ENCODE peak calls at places on chromosomes 2 and 18, in six cellular contexts. Q is K562, K is HepG2, J is A549, M is endothelial cell of umbilical vein, S is GM12878. I is an unnamed sample.

GRCh38 chr2:2318949-2319348 is 12.1 kb downstream of the MYT1L start:
- DNase-seq in Q (no peak), K (no peak), J (no peak), M (no peak), S (no peak), I (no peak)

GRCh38 chr2:27362678-27363420 is 6.3 kb upstream of the GTF3C2 start:
- DNase-seq in Q (no peak), K (no peak), J (no peak), M (no peak), S (no peak), I (no peak)

GRCh38 chr2:96824079-96824870 is 8.2 kb downstream of the CNNM3 start:
- DNase-seq in Q (no peak), K (peak), J (no peak), M (no peak), S (no peak), I (no peak)

GRCh38 chr2:185811580-185811979 is 73.0 kb downstream of the FSIP2 start:
- DNase-seq in Q (no peak), K (peak), J (no peak), M (no peak), S (no peak), I (no peak)

GRCh38 chr2:180753809-180754761 is 226.3 kb upstream of the UBE2E3 start:
- DNase-seq in Q (no peak), K (no peak), J (no peak), M (peak), S (no peak), I (peak)

GRCh38 chr2:218877331-218877730 is 3.3 kb upstream of the WNT10A start:
- DNase-seq in Q (no peak), K (no peak), J (no peak), M (no peak), S (no peak), I (no peak)

GRCh38 chr2:238169708-238170251 is 11.0 kb downstream of the ERFE start:
- DNase-seq in Q (no peak), K (no peak), J (peak), M (peak), S (no peak), I (peak)

GRCh38 chr2:150977296-150977695 is 284.4 kb downstream of the RBM43 start:
- DNase-seq in Q (no peak), K (no peak), J (no peak), M (no peak), S (no peak), I (no peak)

GRCh38 chr2:235230809-235231601 is 262.8 kb upstream of the AGAP1 start:
- DNase-seq in Q (no peak), K (no peak), J (no peak), M (peak), S (no peak), I (no peak)

GRCh38 chr2:218645126-218645525 is 14.3 kb downstream of the ZNF142 start:
- DNase-seq in Q (no peak), K (no peak), J (no peak), M (peak), S (no peak), I (no peak)

GRCh38 chr2:236119003-236119402 is 49.2 kb downstream of the GBX2 start:
- DNase-seq in Q (no peak), K (no peak), J (no peak), M (no peak), S (no peak), I (no peak)

GRCh38 chr2:236319036-236319435 is 54.8 kb upstream of the ASB18 start:
- DNase-seq in Q (no peak), K (no peak), J (no peak), M (no peak), S (no peak), I (no peak)

GRCh38 chr18:45664824-45665763 is 49.8 kb downstream of the SLC14A2 start:
- DNase-seq in Q (peak), K (peak), J (peak), M (peak), S (no peak), I (peak)

GRCh38 chr2:222813177-222813843 is 47.5 kb upstream of the ACSL3 start:
- DNase-seq in Q (no peak), K (no peak), J (no peak), M (no peak), S (peak), I (no peak)

GRCh38 chr2:231152800-231153557 is 28.1 kb upstream of the HTR2B start:
- DNase-seq in Q (no peak), K (no peak), J (no peak), M (no peak), S (no peak), I (no peak)

GRCh38 chr2:20916604-20917286 is 93.8 kb upstream of the LDAH start:
- DNase-seq in Q (no peak), K (peak), J (peak), M (peak), S (no peak), I (no peak)

GRCh38 chr2:135987441-135987840 is 2.0 kb upstream of the DARS1 start:
- DNase-seq in Q (no peak), K (no peak), J (no peak), M (no peak), S (no peak), I (no peak)

GRCh38 chr2:229714080-229714735 is at the start of gene DNER:
- DNase-seq in Q (peak), K (no peak), J (peak), M (no peak), S (no peak), I (peak)

GRCh38 chr2:226411727-226412360 is 387.8 kb downstream of the IRS1 start:
- DNase-seq in Q (no peak), K (peak), J (peak), M (no peak), S (no peak), I (no peak)

GRCh38 chr2:208010501-208010900 is 14.8 kb downstream of the PLEKHM3 start:
- DNase-seq in Q (no peak), K (no peak), J (no peak), M (no peak), S (no peak), I (no peak)

GRCh38 chr2:224252601-224253000 is 149.3 kb downstream of the FAM124B start:
- DNase-seq in Q (no peak), K (no peak), J (no peak), M (no peak), S (no peak), I (no peak)

GRCh38 chr2:98915751-98916358 is 20.2 kb downstream of the CRACDL start:
- DNase-seq in Q (no peak), K (no peak), J (no peak), M (peak), S (no peak), I (no peak)

GRCh38 chr2:120397362-120397811 is 51.5 kb downstream of the INHBB start:
- DNase-seq in Q (no peak), K (peak), J (peak), M (no peak), S (no peak), I (no peak)
- TF ChIP-seq MYC in Q (no peak), K (no peak), J (no peak), M (no peak), S (no peak), I (no peak)

GRCh38 chr18:7892556-7892955 is 325.4 kb downstream of the PTPRM start:
- DNase-seq in Q (no peak), K (no peak), J (no peak), M (no peak), S (no peak), I (no peak)

GRCh38 chr18:7895346-7895745 is 328.2 kb downstream of the PTPRM start:
- DNase-seq in Q (no peak), K (no peak), J (no peak), M (no peak), S (no peak), I (no peak)

GRCh38 chr18:7897119-7897518 is 330.0 kb downstream of the PTPRM start:
- DNase-seq in Q (no peak), K (no peak), J (no peak), M (no peak), S (no peak), I (no peak)

GRCh38 chr18:7896164-7896563 is 329.0 kb downstream of the PTPRM start:
- DNase-seq in Q (no peak), K (no peak), J (no peak), M (no peak), S (no peak), I (no peak)

GRCh38 chr18:7894592-7894991 is 327.5 kb downstream of the PTPRM start:
- DNase-seq in Q (no peak), K (no peak), J (no peak), M (no peak), S (no peak), I (no peak)
- TF ChIP-seq MYC in Q (no peak), K (no peak), J (no peak), M (no peak), S (no peak), I (no peak)

DNA sequence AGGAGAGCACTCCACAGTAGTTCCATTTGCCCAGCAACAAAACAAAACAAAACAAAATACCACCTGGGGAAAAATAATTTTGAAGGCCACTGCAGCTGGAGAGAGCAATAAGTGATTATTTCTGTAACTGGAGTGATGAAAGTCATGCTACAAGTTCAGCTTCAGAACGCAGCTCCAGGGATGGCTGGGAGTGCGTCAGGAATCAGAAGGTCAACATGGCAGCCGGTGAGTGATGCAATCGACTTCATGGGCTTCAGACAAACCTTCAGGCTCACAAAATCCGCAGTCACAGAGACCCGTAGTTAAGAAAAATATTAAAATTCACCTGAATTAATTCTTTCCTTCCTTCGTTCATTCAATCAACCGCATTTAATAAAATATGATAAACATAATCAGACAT is 41.0 kb downstream of the ABHD3 start:
- DNase-seq in Q (no peak), K (no peak), J (peak), M (no peak), S (no peak), I (no peak)
- TF ChIP-seq MYC in Q (no peak), K (no peak), J (no peak), M (no peak), S (no peak), I (no peak)

DNA sequence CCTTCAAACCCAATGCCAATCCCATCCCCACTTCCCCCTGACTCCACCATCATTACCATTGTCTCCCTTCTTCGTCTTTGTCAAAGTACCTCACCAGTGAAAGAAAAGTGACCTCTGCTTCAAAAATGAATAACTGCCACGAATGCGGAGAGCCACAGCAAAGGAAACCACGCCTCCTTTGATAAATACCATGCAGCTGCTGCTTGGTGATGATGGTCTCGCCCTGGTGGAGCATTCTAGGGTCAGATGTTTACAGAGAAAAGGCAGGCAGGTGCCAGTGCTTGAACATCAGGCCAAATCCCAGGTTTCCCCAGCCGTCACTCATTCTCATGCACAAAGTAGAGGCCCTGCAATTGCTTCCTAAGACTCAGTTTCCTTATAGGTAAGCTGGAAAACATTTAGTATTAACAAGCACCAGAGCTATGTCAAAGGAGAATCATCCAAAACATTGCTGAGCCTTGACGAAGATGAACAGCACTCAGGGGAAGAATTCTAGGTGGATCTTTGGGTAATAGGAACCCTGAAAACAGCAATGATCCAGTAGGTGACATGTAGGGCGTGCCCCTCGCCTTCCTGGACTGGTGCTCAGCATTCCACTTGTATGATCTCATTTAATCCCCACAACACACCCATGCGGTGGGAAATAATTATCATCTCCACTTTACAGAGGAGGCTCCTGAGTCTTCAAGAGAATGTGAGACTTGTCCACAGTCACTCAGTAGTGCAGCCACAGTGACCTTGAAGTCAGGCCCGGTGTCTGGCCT is 162.0 kb downstream of the BCL11A start:
- DNase-seq in Q (no peak), K (no peak), J (no peak), M (no peak), S (no peak), I (no peak)
- TF ChIP-seq MYC in Q (no peak), K (no peak), J (no peak), M (no peak), S (no peak), I (no peak)

GRCh38 chr2:134668821-134669220 is 50.0 kb downstream of the TMEM163 start:
- DNase-seq in Q (no peak), K (no peak), J (no peak), M (no peak), S (no peak), I (peak)
- TF ChIP-seq MYC in Q (no peak), K (no peak), J (no peak), M (no peak), S (no peak), I (no peak)